ENCODE peak calls at places on chromosomes 13 and 19, in four cellular contexts. M is GM10248, I is Caki2, T is fibroblast of pulmonary artery. Q is an unnamed sample.

GRCh38 chr13:39506559-39507390 is 96.2 kb downstream of the LHFPL6 start:
- DNase-seq in T (no peak), M (no peak), I (no peak), Q (no peak)

GRCh38 chr19:27764186-27764804 is 1448.7 kb downstream of the UQCRFS1 start:
- DNase-seq in T (no peak), I (no peak), M (no peak), Q (no peak)

GRCh38 chr13:95659500-95659899 is 15.0 kb upstream of the DZIP1 start:
- DNase-seq in M (no peak), I (no peak), T (no peak), Q (no peak)

GRCh38 chr13:27774651-27775050 is 17.6 kb upstream of the GSX1 start:
- DNase-seq in T (no peak), I (no peak), M (no peak), Q (no peak)

GRCh38 chr19:17751103-17751911 is at the start of gene FCHO1:
- DNase-seq in I (no peak), M (peak), T (no peak), Q (peak)

GRCh38 chr19:39246951-39247669 is 1.5 kb downstream of the IFNL4 start:
- DNase-seq in M (no peak), I (no peak), T (no peak), Q (peak)

GRCh38 chr13:74136089-74136658 is 2.0 kb upstream of the KLF12 start:
- DNase-seq in I (no peak), T (peak), M (peak), Q (no peak)

GRCh38 chr13:98530236-98530635 is 46.7 kb downstream of the STK24 start:
- DNase-seq in M (no peak), T (no peak), I (no peak), Q (no peak)

GRCh38 chr13:98344392-98344791 is 167.3 kb upstream of the RNF113B start:
- DNase-seq in I (no peak), M (no peak), T (no peak), Q (no peak)

GRCh38 chr13:87676254-87677042 is 5.3 kb downstream of the SLITRK5 start:
- DNase-seq in T (no peak), I (no peak), M (peak), Q (no peak)

GRCh38 chr13:36831291-36831690 is 12.3 kb downstream of the RFXAP start:
- DNase-seq in T (no peak), I (no peak), M (no peak), Q (no peak)

GRCh38 chr13:97506511-97506910 is 72.5 kb downstream of the RAP2A start:
- DNase-seq in I (no peak), T (peak), M (no peak), Q (no peak)

GRCh38 chr13:81395368-81395767 is 1054.4 kb upstream of the SPRY2 start:
- DNase-seq in T (no peak), I (no peak), M (no peak), Q (no peak)

Q was measured in GM06990.